ENCODE peak calls at places on chromosomes 5 and 9, in four cellular contexts. E is A549; X is WTC11; B is activated CD4-positive, alpha-beta T cell treated with anti-CD3 and anti-CD28 coated beads, Interleukin-2, amount 50 U/mL, for 1 hour. K is an unnamed sample.

GRCh38 chr9:101030022-101030391 is 1.5 kb downstream of the PLPPR1 start:
- DNase-seq in X (no peak), B (no peak), E (no peak), K (no peak)

GRCh38 chr5:7754997-7755596 is 95.8 kb downstream of the CFAP90 start:
- DNase-seq in E (peak), B (no peak), X (peak), K (peak)

GRCh38 chr9:83569326-83569725 is 31.1 kb upstream of the FRMD3 start:
- DNase-seq in E (no peak), X (no peak), B (no peak), K (no peak)

GRCh38 chr9:17695482-17695881 is 116.6 kb downstream of the SH3GL2 start:
- DNase-seq in X (no peak), B (no peak), E (no peak), K (no peak)

GRCh38 chr5:113000466-113000865 is 23.9 kb downstream of the DCP2 start:
- DNase-seq in X (no peak), E (no peak), B (no peak), K (no peak)

GRCh38 chr9:86648828-86649170 is 294.6 kb upstream of the TUT7 start:
- DNase-seq in X (no peak), B (no peak), E (no peak), K (no peak)

GRCh38 chr5:6592611-6593010 is 40.2 kb downstream of the NSUN2 start:
- DNase-seq in B (no peak), E (no peak), X (no peak), K (no peak)

GRCh38 chr9:115042781-115043509 is 75.0 kb downstream of the TNC start:
- DNase-seq in X (no peak), E (no peak), B (no peak), K (no peak)

GRCh38 chr9:32455738-32456137 is 70.3 kb downstream of the RIGI start:
- DNase-seq in B (no peak), E (no peak), X (no peak), K (no peak)

GRCh38 chr9:101375546-101375945 is 9.3 kb downstream of the BAAT start:
- DNase-seq in E (no peak), X (peak), B (no peak), K (no peak)

GRCh38 chr5:181263633-181264032 is 2.7 kb upstream of the TRIM52 start:
- DNase-seq in B (no peak), X (no peak), E (no peak), K (no peak)

GRCh38 chr5:160464466-160464797 is 42.8 kb downstream of the PTTG1 start:
- DNase-seq in X (no peak), E (no peak), B (no peak), K (no peak)

GRCh38 chr5:141641634-141642278 is 5.0 kb downstream of the RELL2 start:
- DNase-seq in X (no peak), E (peak), B (no peak), K (no peak)

GRCh38 chr9:81456431-81456970 is 232.8 kb downstream of the TLE1 start:
- DNase-seq in B (no peak), E (no peak), X (no peak), K (no peak)

GRCh38 chr9:97740848-97741821 is 44.0 kb upstream of the XPA start:
- DNase-seq in E (no peak), B (peak), X (peak), K (no peak)

GRCh38 chr9:119963258-119963797 is 594.1 kb upstream of the BRINP1 start:
- DNase-seq in B (no peak), E (peak), X (peak), K (no peak)

K was measured in DND-41.